ENCODE peak calls at places on chromosomes 12 and 14, in six cellular contexts. B, O, V, C, G and N are unnamed samples.

GRCh38 chr12:113440336-113440735 is 18.2 kb downstream of the SDSL start:
- DNase-seq in B (no peak), O (no peak), V (no peak), C (no peak), G (no peak), N (no peak)

GRCh38 chr12:91225316-91225715 is 42.7 kb upstream of the DCN start:
- DNase-seq in B (no peak), O (peak), V (no peak), C (no peak), G (peak), N (no peak)

GRCh38 chr12:24057920-24058476 is 108.5 kb upstream of the SOX5 start:
- DNase-seq in B (no peak), O (no peak), V (no peak), C (no peak), G (no peak), N (no peak)

GRCh38 chr12:103913100-103913499 is 17.1 kb upstream of the HSP90B1 start:
- DNase-seq in B (no peak), O (no peak), V (no peak), C (no peak), G (no peak), N (no peak)

GRCh38 chr12:96383991-96384390 is 16.2 kb downstream of the CDK17 start:
- DNase-seq in B (no peak), O (peak), V (no peak), C (no peak), G (peak), N (no peak)

GRCh38 chr14:75281691-75282000 is 3.0 kb downstream of the FOS start:
- DNase-seq in B (no peak), O (no peak), V (no peak), C (no peak), G (no peak), N (no peak)

GRCh38 chr12:2662524-2662923 is 132.2 kb upstream of the FKBP4 start:
- DNase-seq in B (no peak), O (no peak), V (no peak), C (no peak), G (no peak), N (no peak)

GRCh38 chr14:74409441-74409840 is 16.6 kb downstream of the SYNDIG1L start:
- DNase-seq in B (no peak), O (no peak), V (no peak), C (no peak), G (no peak), N (no peak)

GRCh38 chr12:112046003-112046402 is 32.8 kb downstream of the ERP29 start:
- DNase-seq in B (no peak), O (no peak), V (no peak), C (no peak), G (no peak), N (no peak)

GRCh38 chr12:17020765-17021164 is 414.8 kb upstream of the LMO3 start:
- DNase-seq in B (no peak), O (no peak), V (no peak), C (no peak), G (no peak), N (no peak)
- TF ChIP-seq CTCF in B (no peak), O (no peak), V (no peak), C (no peak), G (no peak), N (no peak)

DNA sequence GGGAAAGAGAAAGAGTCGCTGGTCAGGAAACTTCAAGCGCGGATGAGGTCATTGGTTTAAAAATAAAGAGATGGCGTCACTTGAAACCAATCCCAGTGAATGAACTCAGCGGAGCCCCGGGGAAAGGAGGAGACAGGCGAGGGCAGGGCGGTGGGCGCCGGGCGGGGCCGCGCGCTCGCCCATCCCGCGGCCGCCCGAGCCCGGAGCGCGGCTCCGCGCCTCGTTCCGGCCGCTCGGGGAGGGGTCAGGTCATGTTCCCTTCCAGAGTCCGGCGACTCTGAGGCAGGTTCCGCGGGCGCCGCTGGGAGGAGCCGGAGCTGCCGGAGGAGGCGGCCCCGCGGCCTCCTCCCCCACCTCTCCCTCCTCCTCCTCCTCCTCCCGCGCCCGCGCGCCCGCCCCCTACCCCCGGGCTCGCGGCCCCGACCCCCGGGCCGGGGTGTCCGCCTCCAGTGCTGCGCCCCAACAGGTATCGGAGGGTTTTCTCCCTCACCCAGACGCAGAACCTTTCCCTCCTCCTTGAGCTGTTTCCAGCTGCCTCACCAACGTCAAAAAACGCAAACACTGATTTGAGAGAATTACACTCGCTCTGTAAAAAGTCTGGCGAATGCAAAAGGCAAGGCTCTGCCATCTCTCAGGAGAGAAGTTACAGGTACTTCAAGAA is at the start of gene DUSP16:
- DNase-seq in B (peak), O (peak), V (peak), C (peak), G (peak), N (peak)
- TF ChIP-seq CTCF in B (no peak), O (no peak), V (peak), C (no peak), G (no peak), N (no peak)

GRCh38 chr14:23006544-23007419 is 3.2 kb downstream of the C14orf93 start:
- DNase-seq in B (peak), O (peak), V (peak), C (peak), G (peak), N (peak)
- TF ChIP-seq CTCF in B (peak), O (peak), V (peak), C (no peak), G (no peak), N (peak)

DNA sequence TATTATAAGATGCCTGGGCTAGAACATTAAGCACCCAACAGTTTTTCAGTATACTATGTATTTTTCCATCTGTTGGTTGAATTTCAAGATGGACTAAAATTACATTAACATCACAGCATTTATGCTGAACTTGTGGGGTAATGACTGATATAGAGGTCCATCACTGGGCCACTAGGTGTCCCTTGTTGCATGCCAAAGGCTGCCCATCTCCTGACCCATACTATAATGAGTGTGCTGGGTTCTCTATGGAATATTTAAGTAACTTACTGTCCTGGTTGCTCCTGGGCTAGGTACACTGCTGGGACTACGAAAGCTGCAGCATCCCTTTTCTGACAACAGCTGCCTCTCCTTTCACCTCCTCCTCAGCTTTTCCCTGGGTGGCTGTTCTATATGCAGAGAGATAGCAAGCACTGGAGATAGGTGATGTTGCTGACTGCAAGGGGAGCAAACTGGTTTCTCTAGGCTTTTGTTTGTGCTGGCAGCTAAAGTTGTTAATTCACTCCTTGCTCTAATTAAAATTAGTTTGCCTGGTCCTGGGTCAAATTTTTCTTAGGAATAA is 138.6 kb upstream of the TRHDE start:
- DNase-seq in B (no peak), O (peak), V (no peak), C (no peak), G (no peak), N (no peak)
- TF ChIP-seq CTCF in B (peak), O (peak), V (no peak), C (no peak), G (no peak), N (no peak)

DNA sequence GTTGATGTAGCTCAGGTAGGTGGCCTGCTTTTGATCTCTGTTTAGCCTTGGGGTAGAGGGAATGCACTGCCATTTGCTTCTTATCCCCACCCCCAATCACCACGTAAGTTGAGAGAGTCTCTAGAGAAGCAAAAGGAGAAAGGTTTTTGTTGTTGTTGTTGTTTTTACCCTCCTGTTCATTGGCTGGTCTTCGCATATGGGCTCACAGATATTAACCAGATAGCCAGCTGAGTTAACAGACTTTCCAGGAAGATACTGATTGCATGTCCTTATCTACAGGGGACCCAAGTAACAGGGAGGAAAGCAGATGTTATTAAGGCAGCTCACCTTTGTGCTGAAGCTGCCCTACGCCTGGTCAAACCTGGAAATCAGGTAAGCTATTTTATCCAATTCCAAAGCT is 2.9 kb downstream of the PA2G4 start:
- DNase-seq in B (no peak), O (no peak), V (no peak), C (no peak), G (no peak), N (no peak)
- TF ChIP-seq CTCF in B (no peak), O (no peak), V (no peak), C (no peak), G (no peak), N (no peak)

DNA sequence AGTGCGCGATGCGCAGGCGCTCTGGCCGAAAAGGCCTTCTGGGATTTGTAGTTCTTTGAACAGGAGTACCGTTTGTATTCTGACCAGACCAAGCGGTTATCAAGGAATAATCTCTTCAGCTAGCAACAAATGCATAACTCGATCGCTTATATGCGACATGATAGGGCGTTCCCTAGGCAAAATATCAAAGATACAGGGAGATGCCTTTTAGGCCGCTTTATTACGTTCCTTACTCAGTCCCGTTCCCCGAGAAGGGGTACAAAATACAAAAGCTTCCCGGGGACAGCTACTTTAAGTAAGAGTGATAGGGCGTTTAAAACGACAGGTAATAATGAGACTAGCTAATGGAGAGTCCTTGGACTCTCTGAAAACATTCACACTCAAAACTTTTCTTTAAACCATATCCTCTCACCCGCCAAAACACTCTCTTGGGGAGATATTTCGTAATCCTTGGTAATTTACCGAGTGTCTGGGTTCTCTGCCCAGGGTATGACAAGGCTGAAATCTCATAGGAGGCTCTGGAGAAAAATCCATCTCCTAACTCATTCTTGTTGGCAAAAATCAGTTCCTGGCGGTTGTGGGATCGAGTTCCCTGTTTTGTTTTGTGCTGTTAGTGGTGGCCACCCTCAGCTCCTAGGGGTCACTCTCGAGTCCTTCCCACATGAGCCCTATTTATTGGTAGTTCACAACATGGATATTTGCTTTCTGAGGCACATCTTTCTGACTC is 412 bp upstream of the SNW1 start:
- DNase-seq in B (peak), O (peak), V (peak), C (no peak), G (peak), N (no peak)
- TF ChIP-seq CTCF in B (peak), O (peak), V (peak), C (peak), G (peak), N (peak)

GRCh38 chr14:65263161-65263788 is 149.3 kb upstream of the FUT8 start:
- DNase-seq in B (no peak), O (no peak), V (no peak), C (no peak), G (no peak), N (no peak)
- TF ChIP-seq CTCF in B (no peak), O (no peak), V (no peak), C (no peak), G (no peak), N (no peak)

DNA sequence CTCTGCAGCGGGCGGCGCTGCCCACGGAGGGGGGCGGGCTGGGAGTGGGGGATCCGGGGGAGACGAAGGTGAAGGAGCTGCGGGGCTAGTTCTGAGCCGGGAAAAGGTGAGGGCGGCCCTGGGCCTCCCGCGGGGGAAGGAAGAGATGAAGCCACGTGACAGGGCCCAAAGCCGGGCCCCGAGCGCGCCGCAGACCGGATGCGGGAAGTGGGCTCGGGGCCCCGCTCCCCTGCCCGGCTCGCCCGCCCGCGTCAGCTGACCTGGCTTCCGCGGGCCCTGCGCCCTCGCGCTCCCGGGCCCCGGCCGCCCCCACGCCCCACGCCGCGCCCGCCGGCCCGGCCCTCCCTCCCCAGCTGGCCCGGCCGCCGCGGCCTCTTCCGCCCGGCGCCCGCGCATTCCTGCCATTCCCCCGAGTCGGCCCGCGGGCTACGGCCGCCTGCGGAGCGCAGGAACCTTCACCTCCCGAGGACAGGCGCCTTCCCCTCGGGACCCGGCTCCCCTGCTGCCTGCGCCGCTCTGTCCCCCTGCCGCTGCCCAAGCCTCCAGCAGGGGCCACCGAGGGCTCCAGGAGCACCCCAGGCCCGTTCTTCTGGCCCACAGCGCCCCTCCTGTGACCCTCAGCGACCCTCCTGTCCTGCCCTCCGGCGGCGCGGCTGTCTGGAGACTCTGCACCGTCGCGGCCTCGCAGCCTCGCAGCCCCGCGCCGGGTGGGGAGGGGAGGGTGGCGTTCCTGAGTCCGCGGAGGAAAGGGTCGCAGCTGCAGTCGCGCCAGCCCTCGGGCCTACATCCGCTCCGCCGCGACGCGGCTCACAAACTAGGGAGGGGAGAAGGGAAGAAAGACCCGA is 20.4 kb downstream of the NINJ2 start:
- DNase-seq in B (no peak), O (peak), V (peak), C (peak), G (peak), N (peak)
- TF ChIP-seq CTCF in B (peak), O (peak), V (peak), C (peak), G (peak), N (peak)